ENCODE peak calls at places on chromosomes 5 and 9, in six cellular contexts. One of them, this sample, is unnamed.

GRCh38 chr5:53631251-53631650 is 70.8 kb downstream of the NDUFS4 start:
- DNase-seq in Calu3: no peak
- DNase-seq in GM20000: no peak
- DNase-seq in RKO: no peak
- DNase-seq in posterior cingulate gyrus: no peak
- DNase-seq in head of caudate nucleus: no peak
- DNase-seq in this sample: no peak

GRCh38 chr5:178116406-178116885 is 3.1 kb downstream of the N4BP3 start:
- DNase-seq in posterior cingulate gyrus: no peak
- DNase-seq in head of caudate nucleus: no peak
- DNase-seq in Calu3: no peak
- DNase-seq in RKO: no peak
- DNase-seq in GM20000: peak; percentile 79
- DNase-seq in this sample: no peak

GRCh38 chr9:70588381-70588780 is 173.9 kb upstream of the KLF9 start:
- DNase-seq in head of caudate nucleus: no peak
- DNase-seq in RKO: no peak
- DNase-seq in Calu3: no peak
- DNase-seq in GM20000: no peak
- DNase-seq in posterior cingulate gyrus: no peak
- DNase-seq in this sample: no peak

GRCh38 chr9:91419222-91420191 is 4.1 kb downstream of the NFIL3 start:
- DNase-seq in RKO: peak; percentile 90
- DNase-seq in GM20000: no peak
- DNase-seq in Calu3: peak; percentile 50
- DNase-seq in head of caudate nucleus: no peak
- DNase-seq in posterior cingulate gyrus: no peak
- DNase-seq in this sample: no peak

GRCh38 chr9:127133739-127134167 is 11.3 kb upstream of the ANGPTL2 start:
- DNase-seq in GM20000: no peak
- DNase-seq in RKO: no peak
- DNase-seq in posterior cingulate gyrus: peak; percentile 81
- DNase-seq in head of caudate nucleus: peak; percentile 72
- DNase-seq in Calu3: no peak
- DNase-seq in this sample: peak; percentile 65

GRCh38 chr9:16704489-16705111 is 165.9 kb downstream of the BNC2 start:
- DNase-seq in RKO: no peak
- DNase-seq in posterior cingulate gyrus: no peak
- DNase-seq in Calu3: no peak
- DNase-seq in head of caudate nucleus: no peak
- DNase-seq in GM20000: no peak
- DNase-seq in this sample: no peak

GRCh38 chr5:76099286-76099702 is 16.1 kb downstream of the SV2C start:
- DNase-seq in RKO: no peak
- DNase-seq in Calu3: no peak
- DNase-seq in posterior cingulate gyrus: no peak
- DNase-seq in GM20000: peak; percentile 41
- DNase-seq in head of caudate nucleus: no peak
- DNase-seq in this sample: no peak

GRCh38 chr5:75053286-75054109 is 1.1 kb upstream of the GCNT4 start:
- DNase-seq in Calu3: peak; percentile 76
- DNase-seq in RKO: peak; percentile 83
- DNase-seq in GM20000: peak; percentile 51
- DNase-seq in posterior cingulate gyrus: peak; percentile 45
- DNase-seq in head of caudate nucleus: peak; percentile 30
- DNase-seq in this sample: peak; percentile 22

GRCh38 chr9:130371196-130371966 is 73.4 kb upstream of the ASS1 start:
- DNase-seq in posterior cingulate gyrus: no peak
- DNase-seq in RKO: no peak
- DNase-seq in GM20000: no peak
- DNase-seq in head of caudate nucleus: no peak
- DNase-seq in Calu3: no peak
- DNase-seq in this sample: no peak

GRCh38 chr9:19148170-19148569 is 20.9 kb upstream of the PLIN2 start:
- DNase-seq in RKO: no peak
- DNase-seq in GM20000: no peak
- DNase-seq in Calu3: no peak
- DNase-seq in posterior cingulate gyrus: no peak
- DNase-seq in head of caudate nucleus: no peak
- DNase-seq in this sample: no peak

GRCh38 chr5:95631991-95632675 is 12.2 kb downstream of the GPR150 start:
- DNase-seq in Calu3: no peak
- DNase-seq in posterior cingulate gyrus: no peak
- DNase-seq in RKO: peak; percentile 91
- DNase-seq in GM20000: peak; percentile 40
- DNase-seq in head of caudate nucleus: no peak
- DNase-seq in this sample: no peak

GRCh38 chr9:33813712-33814641 is 3.0 kb upstream of the UBE2R2 start:
- DNase-seq in head of caudate nucleus: no peak
- DNase-seq in RKO: peak; percentile 81
- DNase-seq in GM20000: peak; percentile 49
- DNase-seq in posterior cingulate gyrus: no peak
- DNase-seq in Calu3: peak; percentile 11
- DNase-seq in this sample: no peak

GRCh38 chr9:22102347-22103053 is 93.4 kb upstream of the CDKN2B start:
- DNase-seq in head of caudate nucleus: no peak
- DNase-seq in RKO: no peak
- DNase-seq in Calu3: no peak
- DNase-seq in posterior cingulate gyrus: no peak
- DNase-seq in GM20000: no peak
- DNase-seq in this sample: no peak

GRCh38 chr5:38478166-38478565 is 78.3 kb downstream of the LIFR start:
- DNase-seq in posterior cingulate gyrus: no peak
- DNase-seq in RKO: no peak
- DNase-seq in Calu3: no peak
- DNase-seq in head of caudate nucleus: no peak
- DNase-seq in GM20000: no peak
- DNase-seq in this sample: no peak

GRCh38 chr9:109278848-109279247 is 42.0 kb downstream of the EPB41L4B start:
- DNase-seq in posterior cingulate gyrus: no peak
- DNase-seq in Calu3: no peak
- DNase-seq in GM20000: no peak
- DNase-seq in head of caudate nucleus: no peak
- DNase-seq in RKO: no peak
- DNase-seq in this sample: no peak

GRCh38 chr9:8651830-8652229 is 852.3 kb upstream of the DMAC1 start:
- DNase-seq in RKO: no peak
- DNase-seq in GM20000: no peak
- DNase-seq in head of caudate nucleus: no peak
- DNase-seq in posterior cingulate gyrus: no peak
- DNase-seq in Calu3: no peak
- DNase-seq in this sample: no peak

GRCh38 chr9:135714242-135715055 is 12.5 kb downstream of the KCNT1 start:
- DNase-seq in RKO: no peak
- DNase-seq in Calu3: no peak
- DNase-seq in posterior cingulate gyrus: no peak
- DNase-seq in GM20000: no peak
- DNase-seq in head of caudate nucleus: no peak
- DNase-seq in this sample: no peak

GRCh38 chr5:14762568-14763216 is 98.2 kb downstream of the OTULIN start:
- DNase-seq in GM20000: peak; percentile 16
- DNase-seq in head of caudate nucleus: no peak
- DNase-seq in RKO: no peak
- DNase-seq in posterior cingulate gyrus: no peak
- DNase-seq in Calu3: no peak
- DNase-seq in this sample: no peak

GRCh38 chr5:40678021-40678939 is 1.4 kb upstream of the PTGER4 start:
- DNase-seq in RKO: no peak
- DNase-seq in Calu3: no peak
- DNase-seq in GM20000: no peak
- DNase-seq in posterior cingulate gyrus: no peak
- DNase-seq in head of caudate nucleus: no peak
- DNase-seq in this sample: no peak

GRCh38 chr5:55564716-55565115 is 30.0 kb upstream of the PLPP1 start:
- DNase-seq in RKO: no peak
- DNase-seq in Calu3: no peak
- DNase-seq in GM20000: peak; percentile 53
- DNase-seq in posterior cingulate gyrus: no peak
- DNase-seq in head of caudate nucleus: no peak
- DNase-seq in this sample: no peak

GRCh38 chr9:22107202-22107601 is 98.1 kb upstream of the CDKN2B start:
- DNase-seq in GM20000: no peak
- DNase-seq in RKO: no peak
- DNase-seq in head of caudate nucleus: no peak
- DNase-seq in Calu3: peak; percentile 10
- DNase-seq in posterior cingulate gyrus: no peak
- DNase-seq in this sample: no peak

GRCh38 chr9:80649001-80649420 is 1040.3 kb downstream of the TLE1 start:
- DNase-seq in RKO: no peak
- DNase-seq in head of caudate nucleus: no peak
- DNase-seq in posterior cingulate gyrus: no peak
- DNase-seq in Calu3: no peak
- DNase-seq in GM20000: no peak
- DNase-seq in this sample: no peak